ENCODE peak calls at places on chromosomes 1 and 21, in five cellular contexts. E is HCT116, T is adrenal gland, Y is ascending aorta, U is heart right ventricle. C is an unnamed sample.

GRCh38 chr1:168484083-168484482 is 59.7 kb downstream of the XCL2 start:
- DNase-seq in E (no peak), T (no peak), Y (no peak), U (no peak), C (no peak)

GRCh38 chr1:155254228-155254713 is 1.0 kb downstream of the ENTREP3 start:
- DNase-seq in T (no peak), E (no peak), U (no peak), Y (no peak), C (no peak)

GRCh38 chr1:44034423-44034822 is 3.2 kb upstream of the SLC6A9 start:
- DNase-seq in E (no peak), U (no peak), Y (no peak), T (no peak), C (no peak)

GRCh38 chr21:30348506-30348905 is at the start of gene KRTAP23-1:
- DNase-seq in Y (no peak), U (no peak), T (no peak), E (no peak), C (no peak)

GRCh38 chr1:179816196-179816960 is 61.2 kb downstream of the TOR1AIP2 start:
- DNase-seq in E (no peak), Y (no peak), U (peak), T (peak), C (no peak)

GRCh38 chr1:54273092-54273836 is 73.3 kb downstream of the MRPL37 start:
- DNase-seq in E (no peak), U (peak), Y (peak), T (peak), C (peak)

GRCh38 chr1:24351918-24352637 is 32.9 kb downstream of the GRHL3 start:
- DNase-seq in U (no peak), E (no peak), Y (no peak), T (no peak), C (no peak)

GRCh38 chr1:203128691-203129500 is 1.4 kb downstream of the ADORA1 start:
- DNase-seq in U (no peak), T (no peak), E (no peak), Y (no peak), C (no peak)

GRCh38 chr21:25903599-25903998 is 168.8 kb downstream of the GABPA start:
- DNase-seq in E (no peak), U (no peak), T (no peak), Y (no peak), C (no peak)

GRCh38 chr1:225437710-225438437 is 10.0 kb upstream of the LBR start:
- DNase-seq in E (peak), Y (no peak), U (no peak), T (peak), C (no peak)

GRCh38 chr1:203571661-203572060 is 55.0 kb upstream of the ATP2B4 start:
- DNase-seq in T (no peak), Y (no peak), U (no peak), E (no peak), C (no peak)

GRCh38 chr1:145702826-145703225 is 4.3 kb downstream of the PDZK1 start:
- DNase-seq in E (no peak), Y (no peak), T (no peak), U (no peak), C (no peak)

GRCh38 chr1:15968172-15968571 is 7.7 kb downstream of the ZBTB17 start:
- DNase-seq in Y (no peak), T (no peak), E (no peak), U (no peak), C (no peak)

GRCh38 chr1:152186556-152187285 is 27.7 kb upstream of the RPTN start:
- DNase-seq in Y (no peak), T (no peak), E (no peak), U (no peak), C (no peak)

GRCh38 chr1:218674280-218674773 is 329.2 kb downstream of the TGFB2 start:
- DNase-seq in E (peak), U (no peak), T (peak), Y (no peak), C (peak)
- TF ChIP-seq CTCF in E (no peak), U (peak), T (no peak), Y (peak), C (no peak)

DNA sequence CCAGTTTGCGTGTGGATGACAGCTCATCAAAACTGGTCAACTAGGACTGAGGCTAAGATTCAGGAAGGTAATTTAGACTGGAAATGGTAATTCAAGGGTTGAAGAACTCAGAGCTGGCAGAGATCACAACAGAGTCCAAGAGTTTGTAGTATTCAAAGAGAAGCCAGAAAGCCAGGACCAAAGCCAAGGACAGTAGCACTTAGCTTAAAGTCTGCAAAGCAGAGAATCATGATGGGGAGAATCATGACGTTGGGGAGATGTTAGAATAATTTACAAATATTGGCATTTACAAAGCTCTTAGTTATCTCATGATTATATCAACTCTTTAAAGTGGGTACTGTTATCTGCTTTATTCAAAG is 32.6 kb downstream of the RNF11 start:
- DNase-seq in T (no peak), E (no peak), Y (no peak), U (no peak), C (no peak)
- H3K4me3 ChIP-seq in T (no peak), E (no peak), Y (no peak), U (no peak), C (no peak)

GRCh38 chr1:51612349-51612982 is 4.4 kb upstream of the OSBPL9 start:
- DNase-seq in T (no peak), U (no peak), Y (no peak), E (no peak), C (no peak)
- H3K27ac ChIP-seq in T (no peak), U (no peak), Y (no peak), E (no peak), C (peak)

DNA sequence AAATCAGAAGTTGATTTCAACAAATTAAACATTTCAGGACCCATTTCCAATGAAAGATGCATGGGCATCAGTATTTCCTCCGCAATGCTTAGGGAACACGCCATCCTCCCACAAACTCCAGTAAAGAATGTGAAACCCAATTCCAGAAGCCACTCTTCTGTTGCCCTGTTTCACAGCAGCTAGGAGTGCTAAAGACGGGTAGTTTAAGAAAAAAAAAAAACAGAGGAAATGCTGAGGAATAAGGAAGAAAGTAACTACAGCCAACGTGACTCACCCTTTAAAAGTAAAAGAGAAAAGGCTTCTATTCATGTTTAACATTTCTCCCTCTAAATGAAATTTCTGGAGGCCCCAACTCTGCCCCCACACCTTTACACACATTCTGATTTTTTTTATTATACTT is 75.3 kb downstream of the HIVEP3 start:
- DNase-seq in Y (no peak), T (no peak), U (no peak), E (no peak), C (no peak)
- TF ChIP-seq CTCF in Y (no peak), T (no peak), U (no peak), E (no peak), C (no peak)

GRCh38 chr1:73144321-73144720 is 862.0 kb upstream of the NEGR1 start:
- DNase-seq in T (no peak), Y (no peak), U (no peak), E (no peak), C (no peak)
- H3K4me3 ChIP-seq in T (no peak), Y (no peak), U (no peak), E (no peak), C (no peak)

GRCh38 chr1:216238844-216239243 is 184.4 kb downstream of the USH2A start:
- DNase-seq in T (no peak), E (no peak), U (no peak), Y (no peak), C (no peak)
- H3K27ac ChIP-seq in T (no peak), E (no peak), U (no peak), Y (no peak), C (no peak)

DNA sequence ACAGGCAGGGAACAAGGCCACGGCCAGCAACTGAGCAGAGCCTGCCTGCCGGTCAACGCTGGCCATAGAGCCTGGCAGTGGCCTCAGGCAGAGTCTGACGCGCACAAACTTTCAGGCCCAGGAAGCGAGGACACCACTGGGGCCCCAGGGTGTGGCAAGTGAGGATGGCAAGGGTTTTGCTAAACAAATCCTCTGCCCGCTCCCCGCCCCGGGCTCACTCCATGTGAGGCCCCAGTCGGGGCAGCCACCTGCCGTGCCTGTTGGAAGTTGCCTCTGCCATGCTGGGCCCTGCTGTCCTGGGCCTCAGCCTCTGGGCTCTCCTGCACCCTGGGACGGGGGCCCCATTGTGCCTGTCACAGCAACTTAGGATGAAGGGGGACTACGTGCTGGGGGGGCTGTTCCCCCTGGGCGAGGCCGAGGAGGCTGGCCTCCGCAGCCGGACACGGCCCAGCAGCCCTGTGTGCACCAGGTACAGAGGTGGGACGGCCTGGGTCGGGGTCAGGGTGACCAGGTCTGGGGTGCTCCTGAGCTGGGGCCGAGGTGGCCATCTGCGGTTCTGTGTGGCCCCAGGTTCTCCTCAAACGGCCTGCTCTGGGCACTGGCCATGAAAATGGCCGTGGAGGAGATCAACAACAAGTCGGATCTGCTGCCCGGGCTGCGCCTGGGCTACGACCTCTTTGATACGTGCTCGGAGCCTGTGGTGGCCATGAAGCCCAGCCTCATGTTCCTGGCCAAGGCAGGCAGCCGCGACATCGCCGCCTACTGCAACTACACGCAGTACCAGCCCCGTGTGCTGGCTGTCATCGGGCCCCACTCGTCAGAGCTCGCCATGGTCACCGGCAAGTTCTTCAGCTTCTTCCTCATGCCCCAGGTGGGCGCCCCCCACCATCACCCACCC is at the start of gene TAS1R3:
- DNase-seq in U (no peak), Y (no peak), T (peak), E (no peak), C (no peak)
- TF ChIP-seq CTCF in U (no peak), Y (no peak), T (no peak), E (no peak), C (no peak)

GRCh38 chr1:170531758-170532657 is at the start of gene GORAB:
- DNase-seq in U (peak), E (peak), T (peak), Y (peak), C (peak)

GRCh38 chr1:170534626-170535147 is 2.7 kb downstream of the GORAB start:
- DNase-seq in Y (no peak), T (no peak), U (no peak), E (no peak), C (no peak)

GRCh38 chr1:170530972-170531757 is 801 bp upstream of the GORAB start:
- DNase-seq in Y (no peak), E (no peak), T (peak), U (peak), C (no peak)

GRCh38 chr1:170535418-170535817 is 3.5 kb downstream of the GORAB start:
- DNase-seq in E (no peak), Y (no peak), U (no peak), T (no peak), C (no peak)

DNA sequence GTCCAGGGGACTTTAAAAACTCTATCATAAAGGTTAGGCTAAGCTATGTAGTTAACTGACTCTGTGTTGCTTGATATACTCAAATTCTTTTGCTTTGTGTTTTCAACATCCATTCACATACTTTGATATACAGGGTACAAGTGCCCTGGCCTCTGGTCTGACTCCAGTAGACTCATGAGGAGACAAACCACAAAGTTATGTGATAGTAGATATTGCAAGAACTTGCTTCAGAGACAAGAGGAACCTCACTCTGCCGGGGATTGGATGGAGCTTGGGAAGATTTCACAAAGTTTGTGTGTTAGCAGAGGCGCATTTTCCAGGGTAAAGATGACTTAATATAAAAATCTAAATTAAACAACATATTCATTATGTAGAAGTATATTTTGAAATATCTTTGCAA is 1.4 kb downstream of the GORAB start:
- DNase-seq in T (no peak), E (no peak), Y (no peak), U (no peak), C (no peak)
- H3K4me3 ChIP-seq in T (peak), E (peak), Y (no peak), U (peak), C (no peak)

C was measured in lung.